ENCODE peak calls at places on chromosomes 3 and 15, in ten cellular contexts. One of them, this sample, is unnamed.

GRCh38 chr3:21795152-21795837 is 44.3 kb upstream of the ZNF385D start:
- DNase-seq in hepatocyte: no peak
- DNase-seq in dorsolateral prefrontal cortex: no peak
- DNase-seq in fibroblast of the aortic adventitia: no peak
- DNase-seq in cardiac fibroblast: no peak
- DNase-seq in A549: no peak
- DNase-seq in fibroblast of lung: no peak
- DNase-seq in SK-N-SH: peak
- DNase-seq in Caco-2: no peak
- DNase-seq in cardiac muscle cell: no peak
- DNase-seq in this sample: no peak

GRCh38 chr3:15794303-15794771 is 3.4 kb downstream of the ANKRD28 start:
- DNase-seq in A549: peak
- DNase-seq in dorsolateral prefrontal cortex: no peak
- DNase-seq in SK-N-SH: no peak
- DNase-seq in fibroblast of the aortic adventitia: peak
- DNase-seq in cardiac fibroblast: peak
- DNase-seq in fibroblast of lung: peak
- DNase-seq in Caco-2: no peak
- DNase-seq in cardiac muscle cell: peak
- DNase-seq in hepatocyte: no peak
- DNase-seq in this sample: no peak

GRCh38 chr15:69919816-69920215 is 177.9 kb downstream of the TLE3 start:
- DNase-seq in cardiac muscle cell: no peak
- DNase-seq in hepatocyte: no peak
- DNase-seq in SK-N-SH: no peak
- DNase-seq in fibroblast of the aortic adventitia: no peak
- DNase-seq in Caco-2: no peak
- DNase-seq in fibroblast of lung: no peak
- DNase-seq in dorsolateral prefrontal cortex: no peak
- DNase-seq in A549: no peak
- DNase-seq in cardiac fibroblast: no peak
- DNase-seq in this sample: no peak

GRCh38 chr3:177777699-177778098 is 580.4 kb upstream of the TBL1XR1 start:
- DNase-seq in SK-N-SH: peak
- DNase-seq in dorsolateral prefrontal cortex: peak
- DNase-seq in fibroblast of the aortic adventitia: peak
- DNase-seq in cardiac fibroblast: peak
- DNase-seq in hepatocyte: peak
- DNase-seq in cardiac muscle cell: peak
- DNase-seq in Caco-2: peak
- DNase-seq in A549: peak
- DNase-seq in fibroblast of lung: peak
- DNase-seq in this sample: no peak

GRCh38 chr3:106963446-106963845 is 413.8 kb upstream of the CCDC54 start:
- DNase-seq in A549: no peak
- DNase-seq in cardiac muscle cell: peak
- DNase-seq in fibroblast of lung: peak
- DNase-seq in cardiac fibroblast: peak
- DNase-seq in Caco-2: no peak
- DNase-seq in dorsolateral prefrontal cortex: no peak
- DNase-seq in fibroblast of the aortic adventitia: peak
- DNase-seq in SK-N-SH: no peak
- DNase-seq in hepatocyte: peak
- DNase-seq in this sample: no peak

GRCh38 chr3:193827831-193828230 is 234.8 kb downstream of the OPA1 start:
- DNase-seq in A549: no peak
- DNase-seq in fibroblast of the aortic adventitia: no peak
- DNase-seq in dorsolateral prefrontal cortex: no peak
- DNase-seq in cardiac muscle cell: no peak
- DNase-seq in Caco-2: no peak
- DNase-seq in fibroblast of lung: no peak
- DNase-seq in cardiac fibroblast: no peak
- DNase-seq in SK-N-SH: no peak
- DNase-seq in hepatocyte: no peak
- DNase-seq in this sample: no peak

GRCh38 chr3:129872107-129872506 is 21.4 kb downstream of the TMCC1 start:
- DNase-seq in SK-N-SH: no peak
- DNase-seq in A549: no peak
- DNase-seq in dorsolateral prefrontal cortex: no peak
- DNase-seq in fibroblast of lung: no peak
- DNase-seq in cardiac fibroblast: no peak
- DNase-seq in fibroblast of the aortic adventitia: no peak
- DNase-seq in hepatocyte: no peak
- DNase-seq in cardiac muscle cell: no peak
- DNase-seq in Caco-2: no peak
- DNase-seq in this sample: no peak

GRCh38 chr3:138078096-138078495 is 37.3 kb downstream of the DZIP1L start:
- DNase-seq in cardiac fibroblast: peak
- DNase-seq in hepatocyte: no peak
- DNase-seq in fibroblast of lung: peak
- DNase-seq in dorsolateral prefrontal cortex: no peak
- DNase-seq in Caco-2: no peak
- DNase-seq in fibroblast of the aortic adventitia: no peak
- DNase-seq in A549: peak
- DNase-seq in cardiac muscle cell: peak
- DNase-seq in SK-N-SH: no peak
- DNase-seq in this sample: no peak

GRCh38 chr3:17964113-17964512 is 221.7 kb upstream of the TBC1D5 start:
- DNase-seq in Caco-2: no peak
- DNase-seq in fibroblast of lung: no peak
- DNase-seq in hepatocyte: no peak
- DNase-seq in SK-N-SH: no peak
- DNase-seq in dorsolateral prefrontal cortex: no peak
- DNase-seq in cardiac muscle cell: no peak
- DNase-seq in A549: no peak
- DNase-seq in fibroblast of the aortic adventitia: no peak
- DNase-seq in cardiac fibroblast: no peak
- DNase-seq in this sample: no peak

GRCh38 chr3:197490098-197490497 is 65.7 kb downstream of the BDH1 start:
- DNase-seq in dorsolateral prefrontal cortex: no peak
- DNase-seq in SK-N-SH: no peak
- DNase-seq in Caco-2: peak
- DNase-seq in A549: peak
- DNase-seq in cardiac fibroblast: peak
- DNase-seq in fibroblast of lung: peak
- DNase-seq in cardiac muscle cell: peak
- DNase-seq in fibroblast of the aortic adventitia: peak
- DNase-seq in hepatocyte: peak
- DNase-seq in this sample: no peak
- TF ChIP-seq CTCF in dorsolateral prefrontal cortex: no peak
- TF ChIP-seq CTCF in SK-N-SH: no peak
- TF ChIP-seq CTCF in Caco-2: no peak
- TF ChIP-seq CTCF in A549: no peak
- TF ChIP-seq CTCF in cardiac fibroblast: no peak
- TF ChIP-seq CTCF in fibroblast of lung: no peak
- TF ChIP-seq CTCF in cardiac muscle cell: no peak
- TF ChIP-seq CTCF in fibroblast of the aortic adventitia: peak
- TF ChIP-seq CTCF in hepatocyte: no peak
- TF ChIP-seq CTCF in this sample: no peak

GRCh38 chr15:73127302-73127936 is 75.2 kb downstream of the NEO1 start:
- DNase-seq in cardiac muscle cell: peak
- DNase-seq in A549: peak
- DNase-seq in Caco-2: no peak
- DNase-seq in fibroblast of the aortic adventitia: peak
- DNase-seq in dorsolateral prefrontal cortex: no peak
- DNase-seq in cardiac fibroblast: peak
- DNase-seq in fibroblast of lung: peak
- DNase-seq in SK-N-SH: peak
- DNase-seq in hepatocyte: peak
- DNase-seq in this sample: no peak
- TF ChIP-seq CTCF in cardiac muscle cell: peak
- TF ChIP-seq CTCF in A549: peak
- TF ChIP-seq CTCF in Caco-2: peak
- TF ChIP-seq CTCF in fibroblast of the aortic adventitia: peak
- TF ChIP-seq CTCF in dorsolateral prefrontal cortex: peak
- TF ChIP-seq CTCF in cardiac fibroblast: peak
- TF ChIP-seq CTCF in fibroblast of lung: peak
- TF ChIP-seq CTCF in SK-N-SH: peak
- TF ChIP-seq CTCF in hepatocyte: peak
- TF ChIP-seq CTCF in this sample: no peak

GRCh38 chr15:86661580-86661979 is 581.9 kb downstream of the AGBL1 start:
- DNase-seq in cardiac muscle cell: no peak
- DNase-seq in cardiac fibroblast: no peak
- DNase-seq in fibroblast of the aortic adventitia: no peak
- DNase-seq in dorsolateral prefrontal cortex: no peak
- DNase-seq in SK-N-SH: no peak
- DNase-seq in A549: no peak
- DNase-seq in Caco-2: no peak
- DNase-seq in hepatocyte: no peak
- DNase-seq in fibroblast of lung: no peak
- DNase-seq in this sample: no peak
- TF ChIP-seq CTCF in cardiac muscle cell: no peak
- TF ChIP-seq CTCF in cardiac fibroblast: no peak
- TF ChIP-seq CTCF in fibroblast of the aortic adventitia: no peak
- TF ChIP-seq CTCF in dorsolateral prefrontal cortex: no peak
- TF ChIP-seq CTCF in SK-N-SH: no peak
- TF ChIP-seq CTCF in A549: no peak
- TF ChIP-seq CTCF in Caco-2: no peak
- TF ChIP-seq CTCF in hepatocyte: no peak
- TF ChIP-seq CTCF in fibroblast of lung: no peak
- TF ChIP-seq CTCF in this sample: no peak

GRCh38 chr3:14550651-14551611 is 10.8 kb upstream of the GRIP2 start:
- DNase-seq in cardiac muscle cell: peak
- DNase-seq in dorsolateral prefrontal cortex: no peak
- DNase-seq in cardiac fibroblast: peak
- DNase-seq in Caco-2: no peak
- DNase-seq in hepatocyte: no peak
- DNase-seq in fibroblast of the aortic adventitia: peak
- DNase-seq in A549: no peak
- DNase-seq in SK-N-SH: peak
- DNase-seq in fibroblast of lung: peak
- DNase-seq in this sample: no peak

GRCh38 chr3:14550181-14550580 is 10.0 kb upstream of the GRIP2 start:
- DNase-seq in fibroblast of lung: no peak
- DNase-seq in Caco-2: no peak
- DNase-seq in hepatocyte: no peak
- DNase-seq in A549: no peak
- DNase-seq in cardiac muscle cell: no peak
- DNase-seq in dorsolateral prefrontal cortex: no peak
- DNase-seq in fibroblast of the aortic adventitia: no peak
- DNase-seq in SK-N-SH: no peak
- DNase-seq in cardiac fibroblast: no peak
- DNase-seq in this sample: no peak

GRCh38 chr3:14547693-14548092 is 7.6 kb upstream of the GRIP2 start:
- DNase-seq in fibroblast of the aortic adventitia: no peak
- DNase-seq in hepatocyte: peak
- DNase-seq in cardiac fibroblast: no peak
- DNase-seq in fibroblast of lung: no peak
- DNase-seq in cardiac muscle cell: no peak
- DNase-seq in dorsolateral prefrontal cortex: no peak
- DNase-seq in A549: no peak
- DNase-seq in Caco-2: peak
- DNase-seq in SK-N-SH: no peak
- DNase-seq in this sample: no peak

GRCh38 chr3:14548321-14548729 is 8.2 kb upstream of the GRIP2 start:
- DNase-seq in fibroblast of the aortic adventitia: peak
- DNase-seq in cardiac muscle cell: peak
- DNase-seq in cardiac fibroblast: peak
- DNase-seq in fibroblast of lung: peak
- DNase-seq in hepatocyte: peak
- DNase-seq in Caco-2: peak
- DNase-seq in A549: peak
- DNase-seq in dorsolateral prefrontal cortex: peak
- DNase-seq in SK-N-SH: peak
- DNase-seq in this sample: no peak

DNA sequence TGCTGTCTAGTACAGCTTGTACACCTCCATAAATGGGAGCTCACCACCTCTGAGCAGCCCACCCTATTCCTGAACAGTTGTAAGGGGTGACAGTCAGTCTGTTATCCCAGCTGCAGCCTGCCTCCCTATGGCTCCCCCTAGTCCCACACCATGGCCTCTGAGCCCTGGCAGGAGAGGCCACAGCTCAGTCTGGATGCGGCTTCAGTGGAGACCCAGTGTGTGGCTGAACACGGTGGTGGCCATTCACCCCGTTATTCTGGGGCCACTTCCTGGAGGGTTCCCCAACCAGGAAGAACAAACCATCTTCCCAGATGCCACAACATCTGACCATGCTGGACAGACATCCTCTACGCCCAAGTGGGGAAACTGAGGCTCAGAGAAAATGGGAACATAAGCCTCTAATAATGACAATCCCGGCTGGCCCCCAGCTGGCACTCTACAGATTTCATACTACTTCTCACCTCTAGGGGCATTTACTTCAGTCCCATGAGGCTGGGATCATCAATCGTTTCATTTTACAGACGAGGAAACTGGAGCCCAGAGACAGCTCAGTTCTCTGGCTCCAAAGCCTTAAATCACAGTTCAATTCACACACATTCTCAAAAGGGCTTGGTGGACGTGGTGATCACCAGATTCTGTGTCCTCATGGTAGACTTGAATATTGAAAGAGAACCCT is 9.3 kb upstream of the GRIP2 start:
- DNase-seq in hepatocyte: no peak
- DNase-seq in Caco-2: no peak
- DNase-seq in cardiac muscle cell: no peak
- DNase-seq in dorsolateral prefrontal cortex: no peak
- DNase-seq in cardiac fibroblast: peak
- DNase-seq in fibroblast of the aortic adventitia: peak
- DNase-seq in SK-N-SH: peak
- DNase-seq in A549: peak
- DNase-seq in fibroblast of lung: peak
- DNase-seq in this sample: no peak
- TF ChIP-seq CTCF in hepatocyte: peak
- TF ChIP-seq CTCF in Caco-2: no peak
- TF ChIP-seq CTCF in cardiac muscle cell: peak
- TF ChIP-seq CTCF in dorsolateral prefrontal cortex: no peak
- TF ChIP-seq CTCF in cardiac fibroblast: peak
- TF ChIP-seq CTCF in fibroblast of the aortic adventitia: peak
- TF ChIP-seq CTCF in SK-N-SH: peak
- TF ChIP-seq CTCF in A549: peak
- TF ChIP-seq CTCF in fibroblast of lung: peak
- TF ChIP-seq CTCF in this sample: no peak